ENCODE peak calls at places on chromosomes 3 and 15, in six cellular contexts. T is HL-60, B is hepatocyte, H is WERI-Rb-1, N is left ventricle myocardium inferior, E is thoracic aorta. Z is an unnamed sample.

GRCh38 chr3:39138804-39139415 is 14.5 kb downstream of the CSRNP1 start:
- DNase-seq in T (no peak), B (peak; percentile 30), H (no peak), N (peak; percentile 76), E (no peak), Z (no peak)

GRCh38 chr3:31810991-31811433 is 170.1 kb downstream of the OSBPL10 start:
- DNase-seq in T (no peak), B (no peak), H (no peak), N (no peak), E (no peak), Z (no peak)

GRCh38 chr3:145882416-145882815 is 278.6 kb downstream of the PLOD2 start:
- DNase-seq in T (no peak), B (no peak), H (no peak), N (no peak), E (no peak), Z (no peak)

GRCh38 chr15:67177750-67178149 is 76.7 kb downstream of the AAGAB start:
- DNase-seq in T (no peak), B (no peak), H (no peak), N (no peak), E (no peak), Z (no peak)

GRCh38 chr3:120425877-120426276 is 24.9 kb downstream of the FSTL1 start:
- DNase-seq in T (no peak), B (peak; percentile 52), H (no peak), N (no peak), E (no peak), Z (no peak)

GRCh38 chr15:27744651-27745050 is 354.5 kb downstream of the OCA2 start:
- DNase-seq in T (no peak), B (no peak), H (no peak), N (no peak), E (no peak), Z (no peak)

GRCh38 chr3:151999936-152000335 is 126.5 kb downstream of the SUCNR1 start:
- DNase-seq in T (no peak), B (no peak), H (no peak), N (no peak), E (no peak), Z (no peak)

GRCh38 chr3:114566162-114566755 is 272.4 kb downstream of the TIGIT start:
- DNase-seq in T (no peak), B (no peak), H (no peak), N (no peak), E (no peak), Z (peak; percentile 30)

GRCh38 chr3:44955917-44956316 is 20.1 kb downstream of the ZDHHC3 start:
- DNase-seq in T (no peak), B (no peak), H (no peak), N (no peak), E (no peak), Z (no peak)

GRCh38 chr3:46607603-46608028 is 4.7 kb upstream of the FAM240A start:
- DNase-seq in T (no peak), B (no peak), H (no peak), N (no peak), E (no peak), Z (no peak)

GRCh38 chr15:86199467-86200145 is 119.9 kb downstream of the AGBL1 start:
- DNase-seq in T (no peak), B (no peak), H (no peak), N (no peak), E (no peak), Z (no peak)

GRCh38 chr3:11155341-11156025 is 1.2 kb downstream of the HRH1 start:
- DNase-seq in T (no peak), B (peak; percentile 85), H (peak; percentile 79), N (peak; percentile 67), E (peak; percentile 36), Z (no peak)

GRCh38 chr15:34085746-34086145 is 15.9 kb downstream of the EMC7 start:
- DNase-seq in T (no peak), B (no peak), H (no peak), N (no peak), E (no peak), Z (no peak)

GRCh38 chr15:31150732-31151212 is 49.2 kb upstream of the TRPM1 start:
- DNase-seq in T (no peak), B (no peak), H (no peak), N (no peak), E (no peak), Z (no peak)

GRCh38 chr15:26674467-26674866 is 98.4 kb downstream of the GABRB3 start:
- DNase-seq in T (no peak), B (no peak), H (no peak), N (no peak), E (no peak), Z (no peak)

GRCh38 chr3:196557236-196557635 is 11.1 kb downstream of the WDR53 start:
- DNase-seq in T (no peak), B (no peak), H (no peak), N (no peak), E (no peak), Z (no peak)

GRCh38 chr3:43883729-43884396 is 193.1 kb downstream of the ABHD5 start:
- DNase-seq in T (no peak), B (no peak), H (peak; percentile 53), N (no peak), E (no peak), Z (no peak)

GRCh38 chr15:88258021-88258641 is 1.6 kb upstream of the NTRK3 start:
- DNase-seq in T (no peak), B (peak; percentile 53), H (peak; percentile 57), N (no peak), E (peak; percentile 32), Z (no peak)

GRCh38 chr3:48157950-48158376 is 30.3 kb downstream of the CDC25A start:
- DNase-seq in T (no peak), B (peak; percentile 74), H (peak; percentile 62), N (peak; percentile 61), E (no peak), Z (peak; percentile 15)

GRCh38 chr3:147392083-147392916 is 14.0 kb downstream of the ZIC4 start:
- DNase-seq in T (no peak), B (peak; percentile 32), H (peak; percentile 94), N (no peak), E (no peak), Z (no peak)

GRCh38 chr15:101258238-101259144 is 6.6 kb upstream of the CHSY1 start:
- DNase-seq in T (no peak), B (peak; percentile 80), H (peak; percentile 48), N (no peak), E (no peak), Z (peak; percentile 35)

GRCh38 chr3:4565806-4566501 is 72.8 kb downstream of the ITPR1 start:
- DNase-seq in T (no peak), B (peak; percentile 27), H (no peak), N (no peak), E (no peak), Z (no peak)

DNA sequence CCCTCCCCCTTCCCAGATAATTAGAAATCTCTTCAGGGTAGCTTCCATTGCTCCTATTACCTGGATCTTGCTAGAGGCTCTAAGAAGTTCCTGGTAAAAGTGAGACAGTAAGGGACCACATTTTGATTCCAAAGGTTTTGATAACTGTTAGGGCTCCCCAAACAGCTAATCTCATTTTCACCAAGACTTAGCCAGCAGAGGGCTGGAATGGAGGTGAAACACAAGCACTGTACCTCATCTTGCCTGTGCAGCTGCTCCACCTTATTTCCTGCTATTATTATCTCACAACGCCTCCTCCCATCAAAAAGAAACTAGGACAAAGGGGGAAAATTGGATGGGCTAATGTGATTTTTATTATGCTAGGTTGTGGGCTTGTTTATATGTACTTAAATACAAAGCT is 7.3 kb downstream of the SETD5 start:
- DNase-seq in T (no peak), B (no peak), H (no peak), N (no peak), E (no peak), Z (no peak)
- TF ChIP-seq CTCF in T (no peak), B (peak; percentile 4), H (peak; percentile 25), N (peak; percentile 27), E (no peak), Z (peak; percentile 29)

DNA sequence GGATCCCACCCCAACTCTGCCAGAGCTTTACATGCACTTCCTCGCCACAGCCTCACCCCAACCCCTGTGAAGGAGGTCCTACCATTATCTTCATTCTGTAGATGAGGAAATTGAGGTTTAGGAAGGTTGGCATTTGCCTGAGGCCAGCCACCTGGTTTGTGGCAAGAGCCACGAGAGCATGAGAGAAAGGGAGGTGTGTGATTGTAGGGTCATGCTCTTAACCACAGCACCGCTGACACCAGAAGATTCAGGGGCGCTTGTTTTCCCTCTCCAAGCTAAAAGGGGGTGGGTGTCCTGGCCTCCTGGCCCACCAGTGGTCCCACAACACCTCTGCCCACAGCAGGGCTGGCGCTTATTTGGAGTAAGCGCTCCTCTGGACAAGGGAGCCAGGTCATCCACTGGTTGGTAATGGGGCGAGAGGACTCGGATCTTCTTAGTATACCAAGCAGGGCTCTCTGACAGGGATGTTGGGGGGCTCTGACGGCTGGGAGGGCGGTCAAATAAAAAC is 691 bp downstream of the RHCG start:
- DNase-seq in T (no peak), B (no peak), H (no peak), N (no peak), E (no peak), Z (no peak)
- H3K4me3 ChIP-seq in T (no peak overlapping the region), B (no peak overlapping the region), H (no peak overlapping the region), N (no peak overlapping the region), E (no peak overlapping the region), Z (no peak overlapping the region)

DNA sequence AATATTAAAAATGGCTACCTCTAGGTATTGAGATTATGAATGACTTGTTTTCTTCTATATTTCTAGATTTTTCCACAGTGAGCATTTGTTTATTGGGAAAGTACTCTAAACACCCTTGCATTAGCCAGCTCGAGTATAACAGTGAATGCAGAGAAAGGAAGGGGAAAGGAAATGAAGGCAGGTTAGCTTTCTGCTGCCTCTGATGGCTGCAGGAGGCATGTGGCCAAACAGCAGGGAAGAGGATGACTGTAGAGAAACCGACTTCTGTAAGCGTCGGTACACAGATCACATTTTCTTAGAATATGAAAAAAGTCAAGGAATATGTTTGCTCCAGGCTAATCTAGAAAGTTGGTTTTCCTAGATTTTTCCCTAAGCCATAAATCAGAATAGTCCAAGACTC is 19.8 kb downstream of the GNB5 start:
- DNase-seq in T (no peak), B (no peak), H (no peak), N (no peak), E (no peak), Z (no peak)
- TF ChIP-seq CTCF in T (no peak), B (no peak), H (no peak), N (no peak), E (no peak), Z (no peak)

GRCh38 chr3:183541235-183541655 is 14.3 kb downstream of the KLHL6 start:
- DNase-seq in T (no peak), B (no peak), H (no peak), N (no peak), E (no peak), Z (no peak)
- H3K4me3 ChIP-seq in T (no peak overlapping the region), B (no peak overlapping the region), H (no peak overlapping the region), N (no peak overlapping the region), E (no peak overlapping the region), Z (no peak overlapping the region)

DNA sequence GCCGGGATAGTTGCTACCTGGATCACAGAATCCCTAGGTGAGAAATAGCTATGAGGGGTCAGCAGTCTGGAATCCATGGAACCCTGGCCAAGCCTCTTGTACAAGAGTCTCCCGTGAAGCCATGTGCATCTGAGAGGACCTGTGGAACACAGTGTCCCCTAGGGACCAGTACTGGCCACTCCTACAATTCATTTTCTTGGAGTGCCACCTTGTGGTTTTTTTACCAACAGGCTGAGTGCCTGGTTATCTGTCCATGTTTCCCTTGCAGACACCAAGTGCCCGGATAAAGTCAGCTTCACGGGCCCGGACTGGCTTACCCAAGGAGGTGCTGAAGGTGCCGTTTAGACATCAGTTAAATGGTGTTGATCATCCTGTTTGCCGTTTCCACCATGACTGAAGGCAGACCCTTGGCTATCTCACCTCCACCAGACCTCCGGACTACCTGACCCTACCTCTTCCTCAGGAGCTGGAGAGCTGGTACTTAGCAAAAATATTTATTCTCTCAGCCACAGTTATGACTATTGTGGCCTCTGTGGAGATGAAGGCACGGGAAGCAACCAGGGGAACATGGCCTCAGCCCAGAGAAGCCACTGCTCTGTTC is 93.9 kb downstream of the RBPMS2 start:
- DNase-seq in T (peak; percentile 41), B (peak; percentile 82), H (peak; percentile 78), N (no peak), E (no peak), Z (no peak)
- TF ChIP-seq CTCF in T (peak; percentile 47), B (peak; percentile 75), H (peak; percentile 94), N (peak; percentile 77), E (peak; percentile 54), Z (peak; percentile 36)